ENCODE peak calls at places on chromosomes 12 and 14, in four cellular contexts. One of them, this sample, is unnamed.

GRCh38 chr14:54909763-54910162 is 7.1 kb upstream of the GCH1 start:
- DNase-seq in HepG2: no peak
- DNase-seq in GM12878: no peak
- DNase-seq in K562: no peak
- DNase-seq in this sample: no peak

GRCh38 chr12:124713436-124714082 is 146.1 kb upstream of the NCOR2 start:
- DNase-seq in K562: no peak
- DNase-seq in HepG2: no peak
- DNase-seq in GM12878: peak; percentile 93
- DNase-seq in this sample: no peak

GRCh38 chr14:52013984-52014600 is 24.7 kb downstream of the RTRAF start:
- DNase-seq in K562: peak; percentile 33
- DNase-seq in GM12878: no peak
- DNase-seq in HepG2: no peak
- DNase-seq in this sample: peak; percentile 57

GRCh38 chr14:106215229-106215628 is 688.8 kb downstream of the TMEM121 start:
- DNase-seq in GM12878: no peak
- DNase-seq in HepG2: no peak
- DNase-seq in K562: no peak
- DNase-seq in this sample: no peak

GRCh38 chr12:27966870-27967269 is 5.7 kb downstream of the PTHLH start:
- DNase-seq in K562: peak; percentile 71
- DNase-seq in GM12878: no peak
- DNase-seq in HepG2: peak; percentile 20
- DNase-seq in this sample: no peak

GRCh38 chr12:99122496-99122895 is 477.4 kb downstream of the APAF1 start:
- DNase-seq in HepG2: no peak
- DNase-seq in GM12878: no peak
- DNase-seq in K562: no peak
- DNase-seq in this sample: no peak

GRCh38 chr12:54147186-54147585 is 41.6 kb downstream of the SMUG1 start:
- DNase-seq in HepG2: no peak
- DNase-seq in GM12878: no peak
- DNase-seq in K562: no peak
- DNase-seq in this sample: no peak

GRCh38 chr12:122420471-122421262 is 1.8 kb downstream of the CLIP1 start:
- DNase-seq in HepG2: no peak
- DNase-seq in GM12878: no peak
- DNase-seq in K562: no peak
- DNase-seq in this sample: no peak

GRCh38 chr12:4027412-4027811 is 154.2 kb upstream of the PARP11 start:
- DNase-seq in K562: no peak
- DNase-seq in GM12878: no peak
- DNase-seq in HepG2: peak; percentile 48
- DNase-seq in this sample: no peak

GRCh38 chr12:100254876-100255275 is 12.0 kb downstream of the DEPDC4 start:
- DNase-seq in K562: no peak
- DNase-seq in GM12878: no peak
- DNase-seq in HepG2: no peak
- DNase-seq in this sample: no peak
- TF ChIP-seq TCF7 in K562: no peak
- TF ChIP-seq TCF7 in GM12878: no peak
- TF ChIP-seq TCF7 in HepG2: no peak
- TF ChIP-seq TCF7 in this sample: no peak

GRCh38 chr12:75833268-75833667 is 198.3 kb downstream of the PHLDA1 start:
- DNase-seq in HepG2: no peak
- DNase-seq in GM12878: no peak
- DNase-seq in K562: no peak
- DNase-seq in this sample: no peak
- TF ChIP-seq TCF7 in HepG2: no peak
- TF ChIP-seq TCF7 in GM12878: no peak
- TF ChIP-seq TCF7 in K562: no peak
- TF ChIP-seq TCF7 in this sample: no peak

DNA sequence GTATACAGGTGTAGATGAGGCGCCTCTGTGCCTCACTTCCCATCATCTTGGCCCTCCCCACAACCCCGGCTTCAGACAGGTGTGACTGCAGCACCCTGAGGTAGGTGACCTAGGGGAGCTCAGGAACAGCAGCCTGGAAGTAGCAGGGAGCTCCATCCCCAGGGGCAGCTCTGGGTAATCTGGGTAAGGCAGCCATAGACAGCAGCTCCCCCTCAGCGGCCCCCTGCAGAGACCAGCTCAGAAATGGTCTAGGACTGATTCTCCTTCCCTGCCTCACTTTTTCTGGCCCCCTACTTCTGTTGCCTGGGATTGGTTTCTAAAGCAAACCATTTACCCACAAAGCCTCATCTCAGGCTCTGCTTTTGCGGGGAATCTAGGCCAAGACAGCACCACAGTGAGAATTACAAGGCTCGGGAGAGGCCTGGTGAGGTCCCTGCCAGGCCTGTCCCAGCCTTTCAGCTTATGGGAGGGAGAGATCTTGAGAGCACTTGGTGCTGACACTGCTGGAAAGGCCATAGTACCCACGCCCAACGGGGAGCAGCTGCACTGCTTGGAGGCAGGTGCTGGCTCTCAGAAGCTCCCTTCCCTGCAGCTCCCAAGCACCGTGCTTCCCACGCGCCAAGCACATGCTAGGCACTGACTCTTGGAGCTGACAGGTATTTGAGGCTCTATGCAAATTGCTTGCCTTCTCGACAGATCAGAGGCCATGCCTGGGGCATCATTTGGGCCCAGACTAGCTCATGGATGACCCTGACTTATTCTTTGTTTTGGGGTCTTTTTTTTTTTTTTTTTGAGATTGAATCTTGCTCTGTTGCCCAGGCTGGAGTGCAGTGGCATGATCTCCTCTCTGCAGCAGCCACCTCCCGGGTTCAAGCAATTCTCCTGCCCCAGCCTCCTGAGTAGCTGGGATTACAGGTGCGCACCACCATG is 45.1 kb upstream of the TRAF3 start:
- DNase-seq in GM12878: no peak
- DNase-seq in K562: no peak
- DNase-seq in HepG2: no peak
- DNase-seq in this sample: no peak
- TF ChIP-seq TCF7 in GM12878: no peak
- TF ChIP-seq TCF7 in K562: no peak
- TF ChIP-seq TCF7 in HepG2: no peak
- TF ChIP-seq TCF7 in this sample: no peak

DNA sequence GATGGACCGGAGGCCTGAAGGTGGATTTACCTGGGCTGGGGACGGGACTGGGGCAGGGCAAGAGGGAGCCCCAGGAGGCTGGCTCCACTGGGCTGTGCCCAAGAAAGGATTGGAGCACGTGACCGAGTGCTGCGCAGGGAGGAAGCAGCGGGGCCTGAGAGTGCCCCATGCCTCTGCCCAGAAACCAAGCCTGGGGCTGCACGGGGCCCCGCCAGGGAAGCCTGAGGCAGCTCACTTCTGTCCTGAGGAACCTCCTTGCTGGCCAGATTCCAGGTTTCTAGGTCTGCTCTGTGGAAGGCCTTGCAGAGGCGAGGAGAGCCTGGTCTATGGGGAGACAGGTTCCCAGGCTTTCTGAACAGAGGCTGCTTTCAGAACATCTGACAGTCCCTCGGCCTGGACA is 10.4 kb downstream of the NGB start:
- DNase-seq in GM12878: no peak
- DNase-seq in K562: no peak
- DNase-seq in HepG2: no peak
- DNase-seq in this sample: no peak
- TF ChIP-seq TCF7 in GM12878: no peak
- TF ChIP-seq TCF7 in K562: no peak
- TF ChIP-seq TCF7 in HepG2: no peak
- TF ChIP-seq TCF7 in this sample: no peak

GRCh38 chr12:79407671-79408622 is 282.8 kb downstream of the PAWR start:
- DNase-seq in K562: peak; percentile 6
- DNase-seq in HepG2: peak; percentile 74
- DNase-seq in GM12878: peak; percentile 9
- DNase-seq in this sample: peak; percentile 64
- TF ChIP-seq TCF7 in K562: no peak
- TF ChIP-seq TCF7 in HepG2: no peak
- TF ChIP-seq TCF7 in GM12878: no peak
- TF ChIP-seq TCF7 in this sample: no peak

DNA sequence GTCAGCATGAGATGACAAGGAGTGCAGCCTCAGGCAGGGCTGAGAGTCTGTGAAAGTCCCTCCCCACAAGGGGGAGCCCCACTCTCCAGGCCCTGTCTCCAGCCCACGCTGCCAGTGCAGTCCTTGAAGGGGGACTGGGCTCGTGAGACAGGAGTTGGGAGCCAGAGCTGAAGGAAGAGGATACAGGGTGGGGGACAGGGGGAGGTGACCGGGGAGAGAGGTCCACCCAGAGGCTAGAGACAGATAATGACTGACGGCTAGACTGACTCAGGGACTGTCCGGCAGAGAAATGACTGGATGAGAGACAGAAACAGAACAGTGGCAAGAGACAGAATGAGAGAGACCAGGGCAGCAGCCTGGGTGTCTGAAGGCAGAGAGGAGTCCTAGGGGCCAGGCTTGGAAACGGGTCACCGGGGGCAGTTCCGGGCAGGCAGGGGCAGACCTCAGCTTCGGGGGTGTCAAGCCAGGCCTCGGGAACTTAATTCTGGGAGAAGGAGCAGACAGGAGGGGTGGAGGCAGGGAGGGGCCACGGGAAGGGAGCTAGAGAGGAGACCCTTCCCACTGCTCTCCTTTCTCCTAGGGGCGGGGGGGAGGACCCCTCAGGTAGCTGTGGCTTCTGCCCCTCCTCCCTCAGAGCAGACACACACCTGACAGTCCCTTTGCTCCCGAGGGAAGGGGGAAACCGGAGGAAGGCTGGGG is 914 bp downstream of the CDH24 start:
- DNase-seq in K562: peak; percentile 92
- DNase-seq in GM12878: no peak
- DNase-seq in HepG2: peak; percentile 81
- DNase-seq in this sample: peak; percentile 81
- TF ChIP-seq TCF7 in K562: no peak
- TF ChIP-seq TCF7 in GM12878: no peak
- TF ChIP-seq TCF7 in HepG2: no peak
- TF ChIP-seq TCF7 in this sample: no peak

GRCh38 chr12:6230321-6231110 is 30.3 kb downstream of the CD9 start:
- DNase-seq in HepG2: peak; percentile 92
- DNase-seq in K562: no peak
- DNase-seq in GM12878: peak; percentile 69
- DNase-seq in this sample: no peak
- TF ChIP-seq TCF7 in HepG2: no peak
- TF ChIP-seq TCF7 in K562: no peak
- TF ChIP-seq TCF7 in GM12878: no peak
- TF ChIP-seq TCF7 in this sample: no peak

This sample was measured in WTC11.